ENCODE peak calls at places on chromosomes 1 and 21, in five cellular contexts. C, H, O, E and D are unnamed samples.

GRCh38 chr1:215132156-215132555 is 49.6 kb downstream of the KCNK2 start:
- DNase-seq in C (no peak), E (no peak), O (no peak), H (no peak), D (no peak)

GRCh38 chr1:111596499-111596898 is 23.1 kb upstream of the RAP1A start:
- DNase-seq in E (no peak), C (no peak), O (no peak), H (no peak), D (no peak)

GRCh38 chr1:41498809-41499208 is 14.3 kb upstream of the EDN2 start:
- DNase-seq in C (no peak), H (no peak), E (no peak), O (no peak), D (peak; percentile 76)

GRCh38 chr1:234568345-234568744 is 41.6 kb downstream of the IRF2BP2 start:
- DNase-seq in O (no peak), H (no peak), E (no peak), C (no peak), D (no peak)

GRCh38 chr1:235074335-235075120 is 54.1 kb downstream of the TOMM20 start:
- DNase-seq in C (peak; percentile 55), H (peak; percentile 41), E (peak; percentile 70), O (no peak), D (peak; percentile 73)

GRCh38 chr1:190169311-190170067 is 308.2 kb downstream of the BRINP3 start:
- DNase-seq in O (no peak), E (no peak), H (no peak), C (no peak), D (peak; percentile 80)

GRCh38 chr21:32411366-32412161 is 942 bp upstream of the EVA1C start:
- DNase-seq in E (peak; percentile 55), H (peak; percentile 60), C (peak; percentile 67), O (peak; percentile 39), D (peak; percentile 66)

GRCh38 chr1:51648180-51649109 is 31.6 kb downstream of the OSBPL9 start:
- DNase-seq in H (peak; percentile 76), E (peak; percentile 45), O (peak; percentile 42), C (peak; percentile 81), D (peak; percentile 65)

GRCh38 chr1:76635784-76636183 is 231.5 kb upstream of the ST6GALNAC5 start:
- DNase-seq in E (no peak), C (no peak), H (no peak), O (no peak), D (no peak)

GRCh38 chr1:226736908-226737818 is 1.9 kb downstream of the ITPKB start:
- DNase-seq in O (peak; percentile 63), C (peak; percentile 71), H (peak; percentile 80), E (peak; percentile 86), D (peak; percentile 53)

GRCh38 chr1:230113605-230114241 is 46.7 kb downstream of the GALNT2 start:
- DNase-seq in O (no peak), H (no peak), E (no peak), C (peak; percentile 48), D (peak; percentile 93)

GRCh38 chr21:31343680-31344480 is at the start of gene TIAM1:
- DNase-seq in H (peak; percentile 64), E (peak; percentile 68), O (peak; percentile 74), C (peak; percentile 67), D (peak; percentile 89)
- H4K20me1 ChIP-seq in H (no peaks in the 10 kb centered on the region), E (peaks cover 96% of the 10 kb centered on the region), O (peaks cover 2% of the 10 kb centered on the region), C (no peaks in the 10 kb centered on the region), D (peaks cover 31% of the 10 kb centered on the region)

GRCh38 chr1:85554630-85555327 is 25.8 kb upstream of the CCN1 start:
- DNase-seq in E (no peak), O (no peak), H (no peak), C (no peak), D (peak; percentile 65)

GRCh38 chr1:85555867-85556577 is 24.5 kb upstream of the CCN1 start:
- DNase-seq in E (no peak), O (no peak), C (no peak), H (no peak), D (no peak)

GRCh38 chr1:85563139-85563538 is 17.4 kb upstream of the CCN1 start:
- DNase-seq in E (no peak), C (no peak), O (no peak), H (no peak), D (no peak)

GRCh38 chr1:85559890-85560289 is 20.7 kb upstream of the CCN1 start:
- DNase-seq in C (no peak), O (no peak), H (no peak), E (no peak), D (no peak)

DNA sequence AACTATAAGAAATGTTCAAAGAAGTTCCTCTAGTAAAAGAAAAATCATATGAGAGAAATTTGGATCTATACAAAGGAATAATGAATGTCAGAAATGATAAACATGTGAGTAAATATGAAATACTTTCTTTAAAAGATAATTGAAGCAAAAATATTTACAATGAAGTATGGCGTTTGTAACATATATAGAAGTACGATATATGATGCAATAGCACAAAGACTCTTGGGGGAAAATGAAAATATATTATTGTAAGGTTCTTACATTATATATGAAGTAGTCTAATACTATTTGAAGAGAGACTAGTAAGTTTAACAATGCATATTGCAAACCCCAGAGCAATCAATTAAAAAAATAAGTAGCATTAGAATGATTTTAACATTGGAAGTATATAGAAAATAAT is 20.3 kb upstream of the CCN1 start:
- DNase-seq in O (no peak), E (no peak), C (no peak), H (no peak), D (no peak)
- H3K79me2 ChIP-seq in O (no peaks in the 10 kb centered on the region), E (no peaks in the 10 kb centered on the region), C (no peaks in the 10 kb centered on the region), H (peaks cover 100% of the 10 kb centered on the region), D (no peaks in the 10 kb centered on the region)

DNA sequence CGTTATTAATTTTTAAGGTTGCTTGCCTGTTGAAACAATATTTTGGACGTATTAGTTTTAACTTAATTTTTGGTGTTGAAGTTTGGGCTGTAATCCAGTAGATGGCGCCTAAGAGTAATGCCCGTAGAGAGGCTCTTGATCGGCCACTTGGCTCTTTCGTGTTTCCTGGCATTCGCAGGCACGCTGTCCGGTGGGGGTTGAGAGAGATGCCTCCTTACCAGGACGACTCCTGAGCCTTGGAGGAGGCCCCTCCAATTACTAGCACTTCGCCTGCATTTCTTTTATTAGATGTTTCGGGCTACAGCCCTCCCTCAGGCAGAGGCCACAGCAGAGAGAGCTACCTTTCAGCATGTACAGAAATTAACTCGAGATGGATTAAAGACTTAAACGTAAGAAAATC is 12.0 kb downstream of the OR2M4 start:
- DNase-seq in E (peak; percentile 15), O (no peak), H (peak; percentile 32), C (no peak), D (peak; percentile 86)
- TF ChIP-seq CTCF in E (peak; percentile 59), O (peak; percentile 68), H (peak; percentile 66), C (no peak), D (peak; percentile 94)

GRCh38 chr1:8873506-8874229 is 4.8 kb downstream of the ENO1 start:
- DNase-seq in H (no peak), C (peak; percentile 92), O (peak; percentile 90), E (peak; percentile 66), D (peak; percentile 99)

GRCh38 chr1:8875216-8875861 is 3.1 kb downstream of the ENO1 start:
- DNase-seq in E (no peak), H (no peak), C (no peak), O (no peak), D (no peak)

GRCh38 chr1:8878448-8879347 is at the start of gene ENO1:
- DNase-seq in O (peak; percentile 95), C (peak; percentile 98), E (peak; percentile 94), H (peak; percentile 100), D (peak; percentile 97)

GRCh38 chr1:8874230-8875201 is 4.0 kb downstream of the ENO1 start:
- DNase-seq in O (no peak), E (no peak), H (no peak), C (no peak), D (no peak)

DNA sequence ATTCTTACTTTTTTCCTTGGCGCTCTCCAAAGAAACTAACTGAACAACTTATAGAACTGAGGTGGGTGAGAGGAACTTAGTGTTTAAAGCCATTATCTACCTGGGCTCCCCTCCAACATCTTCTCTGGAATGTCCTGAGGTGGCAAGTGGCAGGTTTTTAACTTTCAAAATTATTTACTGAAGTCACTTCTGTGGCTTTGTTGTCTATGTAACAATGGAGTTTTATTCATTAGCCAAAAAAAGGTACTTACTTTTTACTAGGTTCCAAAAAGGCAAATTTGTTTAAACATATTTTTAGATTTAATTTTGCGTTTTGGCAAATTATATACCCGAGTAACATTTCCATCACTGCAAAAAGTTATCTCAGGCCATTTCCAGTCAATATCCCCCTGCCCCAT is 2.4 kb downstream of the ENO1 start:
- DNase-seq in H (no peak), E (no peak), O (no peak), C (no peak), D (no peak)
- H4K20me1 ChIP-seq in H (peaks cover 64% of the 10 kb centered on the region), E (peaks cover 74% of the 10 kb centered on the region), O (no peaks in the 10 kb centered on the region), C (peaks cover 50% of the 10 kb centered on the region), D (peaks cover 61% of the 10 kb centered on the region)

GRCh38 chr1:28272215-28272852 is 13.0 kb downstream of the SESN2 start:
- DNase-seq in C (no peak), O (no peak), E (no peak), H (no peak), D (no peak)
- H3K79me2 ChIP-seq in C (peaks cover 53% of the 10 kb centered on the region), O (peaks cover under 1% of the 10 kb centered on the region), E (peaks cover 25% of the 10 kb centered on the region), H (peaks cover 51% of the 10 kb centered on the region), D (peaks cover 6% of the 10 kb centered on the region)

GRCh38 chr1:81833722-81834121 is 33.0 kb downstream of the ADGRL2 start:
- DNase-seq in E (no peak), C (no peak), H (no peak), O (no peak), D (no peak)
- TF ChIP-seq CTCF in E (no peak), C (no peak), H (no peak), O (no peak), D (no peak)

GRCh38 chr1:207844374-207844773 is 66.6 kb downstream of the CD34 start:
- DNase-seq in E (no peak), H (no peak), C (no peak), O (no peak), D (no peak)

GRCh38 chr1:207841318-207841717 is 69.6 kb downstream of the CD34 start:
- DNase-seq in E (no peak), O (no peak), H (no peak), C (no peak), D (no peak)

GRCh38 chr1:207842506-207842905 is 68.4 kb downstream of the CD34 start:
- DNase-seq in C (no peak), O (no peak), E (no peak), H (no peak), D (no peak)

GRCh38 chr1:207840380-207840779 is 70.5 kb downstream of the CD34 start:
- DNase-seq in E (no peak), O (no peak), C (no peak), H (no peak), D (no peak)

GRCh38 chr1:207841907-207842306 is 69.0 kb downstream of the CD34 start:
- DNase-seq in O (no peak), C (no peak), E (peak; percentile 42), H (no peak), D (no peak)
- H4K20me1 ChIP-seq in O (no peaks in the 10 kb centered on the region), C (no peaks in the 10 kb centered on the region), E (no peaks in the 10 kb centered on the region), H (no peaks in the 10 kb centered on the region), D (no peaks in the 10 kb centered on the region)

DNA sequence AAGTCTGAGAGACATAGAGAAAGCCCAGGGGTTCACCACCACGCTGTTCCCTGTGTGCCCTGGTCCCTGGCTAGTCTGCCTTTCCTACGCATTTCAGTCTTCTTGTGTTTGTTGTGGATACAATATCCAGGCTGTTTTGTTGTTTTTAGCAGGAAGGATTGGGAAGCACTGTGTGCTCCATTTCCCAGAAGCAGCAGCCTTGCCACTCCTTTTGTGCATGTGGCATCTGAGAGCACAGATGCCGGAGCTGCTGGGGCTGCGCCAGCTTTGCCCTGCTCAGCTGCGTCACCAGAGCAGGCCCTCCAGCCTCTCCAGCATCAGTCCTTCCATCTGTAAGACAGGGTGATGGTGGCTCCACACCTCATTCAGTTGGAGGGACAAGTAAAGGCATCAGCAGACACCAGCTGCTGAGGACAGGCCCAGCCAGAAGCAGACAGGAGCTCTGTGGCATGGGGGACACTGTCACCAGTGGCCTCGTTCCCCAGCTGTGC is 94.4 kb upstream of the COL6A1 start:
- DNase-seq in E (no peak), H (peak; percentile 85), C (no peak), O (no peak), D (no peak)
- H3K79me2 ChIP-seq in E (no peaks in the 10 kb centered on the region), H (no peaks in the 10 kb centered on the region), C (no peaks in the 10 kb centered on the region), O (no peaks in the 10 kb centered on the region), D (no peaks in the 10 kb centered on the region)

GRCh38 chr1:8817413-8818324 is at the start of gene RERE:
- DNase-seq in C (peak; percentile 97), H (peak; percentile 100), E (peak; percentile 97), O (peak; percentile 90), D (peak; percentile 95)
- TF ChIP-seq CTCF in C (no peak), H (no peak), E (no peak), O (no peak), D (no peak)